ENCODE peak calls at places on chromosomes 7 and 10, in six cellular contexts. N is GM23338, U is HepG2, H is HCT116, S is neural progenitor cell, B is A673. E is an unnamed sample.

GRCh38 chr10:89516149-89516832 is 19.1 kb downstream of the SLC16A12 start:
- DNase-seq in N (peak), U (no peak), H (no peak), S (no peak), B (peak), E (peak)

GRCh38 chr10:75654171-75654772 is 222.8 kb downstream of the LRMDA start:
- DNase-seq in N (no peak), U (no peak), H (no peak), S (no peak), B (no peak), E (no peak)

GRCh38 chr10:43076876-43077420 is at the start of gene RET:
- DNase-seq in N (peak), U (no peak), H (no peak), S (peak), B (peak), E (peak)

GRCh38 chr7:69349291-69349690 is 249.0 kb upstream of the AUTS2 start:
- DNase-seq in N (peak), U (no peak), H (no peak), S (no peak), B (no peak), E (no peak)

GRCh38 chr7:41816111-41816510 is 113.2 kb upstream of the INHBA start:
- DNase-seq in N (no peak), U (no peak), H (no peak), S (no peak), B (no peak), E (no peak)

GRCh38 chr7:149321978-149322541 is 60.1 kb downstream of the ZNF783 start:
- DNase-seq in N (no peak), U (no peak), H (no peak), S (no peak), B (no peak), E (no peak)

GRCh38 chr7:127782550-127783266 is 130.7 kb downstream of the SND1 start:
- DNase-seq in N (no peak), U (no peak), H (no peak), S (no peak), B (no peak), E (no peak)

GRCh38 chr10:28559661-28560060 is 26.7 kb downstream of the WAC start:
- DNase-seq in N (peak), U (no peak), H (no peak), S (peak), B (no peak), E (peak)

GRCh38 chr7:128829391-128830166 is 627 bp upstream of the FLNC start:
- DNase-seq in N (peak), U (no peak), H (no peak), S (peak), B (no peak), E (no peak)

GRCh38 chr7:117155694-117156093 is 167.2 kb downstream of the WNT2 start:
- DNase-seq in N (no peak), U (no peak), H (no peak), S (no peak), B (no peak), E (no peak)

GRCh38 chr7:138738551-138739335 is 37.6 kb upstream of the SVOPL start:
- DNase-seq in N (peak), U (peak), H (peak), S (peak), B (peak), E (peak)

GRCh38 chr10:119667562-119668328 is 16.6 kb downstream of the BAG3 start:
- DNase-seq in N (no peak), U (peak), H (peak), S (peak), B (peak), E (peak)

GRCh38 chr7:73623798-73624668 is at the start of gene MLXIPL:
- DNase-seq in N (peak), U (peak), H (peak), S (peak), B (peak), E (peak)
- TF ChIP-seq EZH2 in N (no peak), U (no peak), H (no peak), S (peak), B (no peak), E (no peak)

GRCh38 chr10:73816917-73817729 is 5.7 kb upstream of the NDST2 start:
- DNase-seq in N (no peak), U (no peak), H (no peak), S (no peak), B (no peak), E (no peak)

GRCh38 chr10:73819025-73819424 is 7.6 kb upstream of the NDST2 start:
- DNase-seq in N (no peak), U (no peak), H (no peak), S (no peak), B (no peak), E (no peak)

GRCh38 chr10:73817826-73818225 is 6.4 kb upstream of the NDST2 start:
- DNase-seq in N (no peak), U (no peak), H (no peak), S (no peak), B (no peak), E (no peak)

GRCh38 chr10:73818402-73818801 is 7.0 kb upstream of the NDST2 start:
- DNase-seq in N (peak), U (no peak), H (no peak), S (no peak), B (no peak), E (no peak)

GRCh38 chr10:73819513-73820093 is 8.2 kb upstream of the NDST2 start:
- DNase-seq in N (peak), U (no peak), H (no peak), S (no peak), B (no peak), E (no peak)
- TF ChIP-seq CTCF in N (peak), U (no peak), H (no peak), S (peak), B (no peak), E (peak)

DNA sequence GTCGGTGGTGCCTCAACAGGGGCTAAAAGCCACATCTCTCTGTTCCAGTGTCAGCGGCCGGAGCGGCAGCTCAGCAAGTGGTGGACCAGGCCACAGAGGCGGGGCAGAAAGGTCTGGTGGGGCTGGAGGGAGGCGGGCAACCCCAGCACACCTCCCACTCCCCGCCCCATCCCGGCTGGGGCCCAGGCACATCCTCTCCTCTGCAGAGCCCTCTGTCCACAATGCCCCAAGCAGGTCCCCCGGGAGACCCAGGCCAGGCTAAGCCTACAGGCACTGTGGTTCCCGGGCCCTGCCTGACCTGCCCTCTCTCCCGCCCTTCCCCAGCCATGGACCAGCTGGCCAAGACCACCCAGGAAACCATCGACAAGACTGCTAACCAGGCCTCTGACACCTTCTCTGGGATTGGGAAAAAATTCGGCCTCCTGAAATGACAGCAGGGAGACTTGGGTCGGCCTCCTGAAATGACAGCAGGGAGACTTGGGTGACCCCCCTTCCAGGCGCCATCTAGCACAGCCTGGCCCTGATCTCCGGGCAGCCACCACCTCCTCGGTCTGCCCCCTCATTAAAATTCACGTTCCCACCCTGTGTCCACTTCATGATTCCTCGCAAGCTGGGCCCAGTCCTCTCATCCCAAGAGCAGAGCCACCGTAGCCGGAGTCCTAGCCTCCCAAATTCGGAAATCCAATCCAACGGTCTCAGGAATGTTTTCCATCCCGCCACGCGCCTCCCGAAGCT is 2.0 kb downstream of the ADIRF start:
- DNase-seq in N (peak), U (no peak), H (peak), S (peak), B (no peak), E (peak)
- TF ChIP-seq EZH2 in N (no peak), U (no peak), H (no peak), S (no peak), B (no peak), E (no peak)

GRCh38 chr7:142500364-142500763 is 242.5 kb upstream of the PRSS58 start:
- DNase-seq in N (no peak), U (no peak), H (no peak), S (no peak), B (no peak), E (no peak)

GRCh38 chr7:142498364-142498763 is 240.5 kb upstream of the PRSS58 start:
- DNase-seq in N (no peak), U (no peak), H (no peak), S (no peak), B (no peak), E (peak)

GRCh38 chr7:142499641-142500040 is 241.8 kb upstream of the PRSS58 start:
- DNase-seq in N (no peak), U (no peak), H (no peak), S (no peak), B (no peak), E (no peak)

GRCh38 chr7:142494021-142494420 is 236.2 kb upstream of the PRSS58 start:
- DNase-seq in N (no peak), U (no peak), H (no peak), S (no peak), B (no peak), E (no peak)

GRCh38 chr7:142496545-142496991 is 238.7 kb upstream of the PRSS58 start:
- DNase-seq in N (peak), U (peak), H (peak), S (peak), B (peak), E (peak)
- TF ChIP-seq CTCF in N (peak), U (peak), H (peak), S (peak), B (peak), E (peak)

GRCh38 chr10:3491571-3491970 is 293.4 kb downstream of the KLF6 start:
- DNase-seq in N (no peak), U (no peak), H (no peak), S (no peak), B (no peak), E (no peak)

GRCh38 chr10:3484306-3485187 is 300.5 kb downstream of the KLF6 start:
- DNase-seq in N (no peak), U (no peak), H (no peak), S (no peak), B (peak), E (no peak)

GRCh38 chr10:3485287-3485686 is 299.7 kb downstream of the KLF6 start:
- DNase-seq in N (no peak), U (no peak), H (no peak), S (no peak), B (no peak), E (no peak)

GRCh38 chr10:3486346-3487065 is 298.5 kb downstream of the KLF6 start:
- DNase-seq in N (peak), U (peak), H (peak), S (peak), B (no peak), E (peak)

GRCh38 chr10:3487228-3487627 is 297.8 kb downstream of the KLF6 start:
- DNase-seq in N (no peak), U (no peak), H (no peak), S (no peak), B (no peak), E (no peak)
- TF ChIP-seq EZH2 in N (no peak), U (no peak), H (no peak), S (no peak), B (no peak), E (no peak)

DNA sequence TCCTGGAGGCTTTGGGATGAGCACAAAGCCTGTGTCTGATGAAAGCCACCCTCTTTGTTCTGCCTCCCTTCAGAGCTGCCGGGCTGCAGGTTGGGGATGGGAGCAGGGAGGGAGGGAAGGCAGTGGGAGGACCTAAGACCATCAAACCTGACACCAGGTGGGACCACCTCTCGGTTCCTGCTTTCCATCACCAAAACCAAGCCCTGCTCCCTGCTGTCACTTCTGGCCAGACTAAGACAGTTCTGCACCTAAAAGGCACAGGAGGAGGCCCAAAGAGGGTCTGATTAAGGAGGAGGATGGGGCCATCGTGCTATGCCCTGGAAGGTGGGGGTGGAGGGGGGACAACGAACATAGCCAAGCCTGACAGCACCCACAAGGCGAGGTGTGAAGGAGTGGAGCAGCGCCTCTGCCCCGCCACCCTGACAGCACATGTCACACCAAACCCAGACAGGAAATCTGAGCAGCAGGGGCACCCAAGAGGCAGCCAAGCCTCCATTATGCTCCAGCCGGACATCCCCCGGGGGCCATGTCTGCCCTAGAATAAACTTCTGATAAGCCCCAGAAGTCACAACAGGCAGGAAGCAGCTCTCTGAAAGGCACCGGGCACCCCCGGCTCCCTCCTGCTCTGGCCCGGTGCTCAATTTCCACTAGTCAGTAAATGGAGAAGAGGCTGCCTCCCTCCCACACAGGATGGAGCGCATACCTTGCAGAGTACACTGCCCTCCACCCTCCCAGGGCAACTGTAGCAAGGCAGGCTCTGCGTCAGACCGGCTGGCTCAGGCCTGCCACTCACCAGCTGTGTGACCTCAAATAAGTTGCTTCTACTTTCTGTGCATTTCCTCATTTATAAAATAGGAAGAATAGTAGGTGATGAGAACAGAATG is 48.9 kb downstream of the DLG5 start:
- DNase-seq in N (peak), U (no peak), H (no peak), S (peak), B (peak), E (peak)
- TF ChIP-seq CTCF in N (no peak), U (no peak), H (no peak), S (no peak), B (peak), E (no peak)

GRCh38 chr10:117137031-117137910 is 799 bp downstream of the VAX1 start:
- DNase-seq in N (peak), U (no peak), H (no peak), S (peak), B (peak), E (peak)

GRCh38 chr10:117137911-117138642 is at the start of gene VAX1:
- DNase-seq in N (peak), U (no peak), H (no peak), S (peak), B (peak), E (no peak)

GRCh38 chr10:117138838-117139580 is 939 bp upstream of the VAX1 start:
- DNase-seq in N (peak), U (no peak), H (no peak), S (peak), B (peak), E (no peak)

GRCh38 chr10:117140525-117140902 is 2.4 kb upstream of the VAX1 start:
- DNase-seq in N (peak), U (no peak), H (no peak), S (peak), B (no peak), E (no peak)

GRCh38 chr10:117139581-117140524 is 1.8 kb upstream of the VAX1 start:
- DNase-seq in N (peak), U (no peak), H (no peak), S (peak), B (no peak), E (no peak)
- TF ChIP-seq EZH2 in N (peak), U (no peak), H (no peak), S (peak), B (no peak), E (no peak)

GRCh38 chr7:34497153-34497777 is 160.8 kb upstream of the NPSR1 start:
- DNase-seq in N (peak), U (no peak), H (peak), S (peak), B (no peak), E (no peak)
- TF ChIP-seq CTCF in N (peak), U (no peak), H (peak), S (peak), B (peak), E (peak)